ENCODE peak calls at places on chromosomes 6 and 20, in nine cellular contexts. C is OCI-LY7; H is activated T-cell treated with anti-CD3 and anti-CD28 coated beads for 1 hour; O is NCI-H460; P is left cardiac atrium; F is fibroblast of pulmonary artery; E is GM03348; V is WTC11; Y is natural killer cell treated with Interleukin-12 subunit alpha and Interleukin-12 subunit beta and Interleukin-15 and Interleukin-18, amount 100 ng/mL, for 72 hours. D is an unnamed sample.

GRCh38 chr6:119565893-119566292 is 216.3 kb upstream of the MAN1A1 start:
- DNase-seq in C (no peak), H (no peak), O (no peak), P (no peak), F (no peak), E (no peak), V (no peak), Y (no peak), D (no peak)

GRCh38 chr20:6108330-6108729 is 14.5 kb downstream of the FERMT1 start:
- DNase-seq in C (no peak), H (no peak), O (no peak), P (no peak), F (no peak), E (no peak), V (no peak), Y (no peak), D (no peak)

GRCh38 chr6:64054870-64055269 is 419.3 kb downstream of the PHF3 start:
- DNase-seq in C (no peak), H (no peak), O (no peak), P (no peak), F (no peak), E (no peak), V (no peak), Y (no peak), D (no peak)

GRCh38 chr20:10005885-10006284 is 28.9 kb upstream of the ANKEF1 start:
- DNase-seq in C (no peak), H (no peak), O (no peak), P (no peak), F (no peak), E (no peak), V (no peak), Y (no peak), D (no peak)

GRCh38 chr6:36120539-36120938 is 9.8 kb upstream of the MAPK13 start:
- DNase-seq in C (peak; percentile 77), H (peak; percentile 66), O (no peak), P (no peak), F (no peak), E (no peak), V (no peak), Y (peak; percentile 86), D (no peak)

GRCh38 chr6:39086711-39087110 is 28.3 kb downstream of the SAYSD1 start:
- DNase-seq in C (no peak), H (no peak), O (no peak), P (no peak), F (no peak), E (no peak), V (no peak), Y (no peak), D (no peak)

GRCh38 chr6:105900120-105900937 is 185.8 kb upstream of the PRDM1 start:
- DNase-seq in C (peak; percentile 52), H (no peak), O (no peak), P (no peak), F (peak; percentile 3), E (peak; percentile 67), V (no peak), Y (no peak), D (no peak)

GRCh38 chr6:144675231-144675861 is 390.2 kb downstream of the UTRN start:
- DNase-seq in C (no peak), H (no peak), O (no peak), P (no peak), F (peak; percentile 65), E (no peak), V (no peak), Y (no peak), D (no peak)

GRCh38 chr20:19121916-19122315 is 90.5 kb upstream of the SLC24A3 start:
- DNase-seq in C (no peak), H (no peak), O (no peak), P (no peak), F (no peak), E (no peak), V (no peak), Y (no peak), D (no peak)

GRCh38 chr6:85592044-85592443 is 1.6 kb downstream of the SNX14 start:
- DNase-seq in C (no peak), H (no peak), O (no peak), P (no peak), F (no peak), E (no peak), V (no peak), Y (no peak), D (no peak)

GRCh38 chr6:116100419-116101297 is at the start of gene NT5DC1:
- DNase-seq in C (peak; percentile 90), H (peak; percentile 77), O (peak; percentile 66), P (peak; percentile 89), F (peak; percentile 71), E (peak; percentile 95), V (peak; percentile 87), Y (peak; percentile 88), D (peak; percentile 57)

GRCh38 chr6:39881851-39882566 is 52.3 kb downstream of the MOCS1 start:
- DNase-seq in C (no peak), H (no peak), O (no peak), P (no peak), F (peak; percentile 83), E (peak; percentile 86), V (no peak), Y (no peak), D (no peak)

GRCh38 chr6:107511410-107512070 is 21.6 kb downstream of the SOBP start:
- DNase-seq in C (no peak), H (no peak), O (no peak), P (peak; percentile 67), F (no peak), E (no peak), V (no peak), Y (no peak), D (peak; percentile 35)

D was measured in NCI-H2227 treated with DMSO at 0.1 percent for 48 hours.